ENCODE peak calls at places on chromosome 13, in four cellular contexts. One of them, this sample, is unnamed.

GRCh38 chr13:62294210-62294609 is 878.6 kb upstream of the PCDH20 start:
- DNase-seq in GM12878: no peak
- DNase-seq in K562: no peak
- DNase-seq in HepG2: no peak
- DNase-seq in this sample: no peak

GRCh38 chr13:30421093-30422055 is 919 bp upstream of the UBE2L5 start:
- DNase-seq in GM12878: no peak
- DNase-seq in K562: peak
- DNase-seq in HepG2: no peak
- DNase-seq in this sample: peak

GRCh38 chr13:59088716-59089115 is 1075.0 kb downstream of the DIAPH3 start:
- DNase-seq in GM12878: no peak
- DNase-seq in K562: no peak
- DNase-seq in HepG2: no peak
- DNase-seq in this sample: no peak

GRCh38 chr13:19695829-19696228 is 62.4 kb downstream of the MPHOSPH8 start:
- DNase-seq in GM12878: no peak
- DNase-seq in K562: no peak
- DNase-seq in HepG2: no peak
- DNase-seq in this sample: no peak

GRCh38 chr13:49652691-49653305 is 24.5 kb downstream of the ARL11 start:
- DNase-seq in GM12878: no peak
- DNase-seq in K562: peak
- DNase-seq in HepG2: peak
- DNase-seq in this sample: peak

GRCh38 chr13:99542788-99543406 is 41.6 kb downstream of the TM9SF2 start:
- DNase-seq in GM12878: peak
- DNase-seq in K562: no peak
- DNase-seq in HepG2: no peak
- DNase-seq in this sample: no peak

GRCh38 chr13:82010780-82011179 is 1669.9 kb upstream of the SPRY2 start:
- DNase-seq in GM12878: no peak
- DNase-seq in K562: no peak
- DNase-seq in HepG2: no peak
- DNase-seq in this sample: no peak

GRCh38 chr13:89988206-89988605 is 1359.3 kb upstream of the MIR17HG start:
- DNase-seq in GM12878: no peak
- DNase-seq in K562: no peak
- DNase-seq in HepG2: no peak
- DNase-seq in this sample: no peak

GRCh38 chr13:23161176-23161825 is 19.5 kb upstream of the SGCG start:
- DNase-seq in GM12878: no peak
- DNase-seq in K562: no peak
- DNase-seq in HepG2: no peak
- DNase-seq in this sample: no peak

GRCh38 chr13:26021956-26022355 is 29.9 kb downstream of the SHISA2 start:
- DNase-seq in GM12878: no peak
- DNase-seq in K562: no peak
- DNase-seq in HepG2: no peak
- DNase-seq in this sample: no peak

GRCh38 chr13:97108535-97108910 is 113.6 kb upstream of the MBNL2 start:
- DNase-seq in GM12878: no peak
- DNase-seq in K562: no peak
- DNase-seq in HepG2: no peak
- DNase-seq in this sample: no peak

GRCh38 chr13:105665284-105665683 is 870.2 kb downstream of the EFNB2 start:
- DNase-seq in GM12878: no peak
- DNase-seq in K562: no peak
- DNase-seq in HepG2: no peak
- DNase-seq in this sample: no peak

GRCh38 chr13:113597386-113598080 is 13.0 kb downstream of the TFDP1 start:
- DNase-seq in GM12878: no peak
- DNase-seq in K562: no peak
- DNase-seq in HepG2: no peak
- DNase-seq in this sample: no peak

GRCh38 chr13:112737329-112737728 is 47.5 kb downstream of the ATP11A start:
- DNase-seq in GM12878: no peak
- DNase-seq in K562: no peak
- DNase-seq in HepG2: no peak
- DNase-seq in this sample: no peak

GRCh38 chr13:113448885-113449692 is 4.2 kb downstream of the ADPRHL1 start:
- DNase-seq in GM12878: peak
- DNase-seq in K562: peak
- DNase-seq in HepG2: peak
- DNase-seq in this sample: peak

GRCh38 chr13:44364601-44365000 is 9.0 kb upstream of the SERP2 start:
- DNase-seq in GM12878: no peak
- DNase-seq in K562: no peak
- DNase-seq in HepG2: peak
- DNase-seq in this sample: no peak

GRCh38 chr13:73065665-73066350 is 7.0 kb downstream of the KLF5 start:
- DNase-seq in GM12878: no peak
- DNase-seq in K562: no peak
- DNase-seq in HepG2: no peak
- DNase-seq in this sample: no peak

GRCh38 chr13:37068962-37069361 is 9.5 kb upstream of the SUPT20H start:
- DNase-seq in GM12878: no peak
- DNase-seq in K562: no peak
- DNase-seq in HepG2: no peak
- DNase-seq in this sample: no peak

GRCh38 chr13:59356607-59357006 is 807.1 kb downstream of the DIAPH3 start:
- DNase-seq in GM12878: no peak
- DNase-seq in K562: no peak
- DNase-seq in HepG2: no peak
- DNase-seq in this sample: no peak

GRCh38 chr13:100363874-100364273 is 224.7 kb downstream of the GGACT start:
- DNase-seq in GM12878: no peak
- DNase-seq in K562: no peak
- DNase-seq in HepG2: no peak
- DNase-seq in this sample: no peak

GRCh38 chr13:31598990-31599389 is 140.3 kb upstream of the RXFP2 start:
- DNase-seq in GM12878: no peak
- DNase-seq in K562: no peak
- DNase-seq in HepG2: no peak
- DNase-seq in this sample: no peak

GRCh38 chr13:80339578-80339840 is 1.4 kb downstream of the SPRY2 start:
- DNase-seq in GM12878: no peak
- DNase-seq in K562: peak
- DNase-seq in HepG2: no peak
- DNase-seq in this sample: peak

GRCh38 chr13:57813641-57814040 is 182.1 kb downstream of the PCDH17 start:
- DNase-seq in GM12878: no peak
- DNase-seq in K562: no peak
- DNase-seq in HepG2: no peak
- DNase-seq in this sample: no peak

GRCh38 chr13:30125422-30126073 is 181.8 kb downstream of the KATNAL1 start:
- DNase-seq in GM12878: no peak
- DNase-seq in K562: no peak
- DNase-seq in HepG2: peak
- DNase-seq in this sample: no peak

GRCh38 chr13:98216135-98216565 is 39.1 kb upstream of the RNF113B start:
- DNase-seq in GM12878: no peak
- DNase-seq in K562: no peak
- DNase-seq in HepG2: no peak
- DNase-seq in this sample: peak
- TF ChIP-seq BHLHE40 in GM12878: no peak
- TF ChIP-seq BHLHE40 in K562: no peak
- TF ChIP-seq BHLHE40 in HepG2: no peak
- TF ChIP-seq BHLHE40 in this sample: no peak

DNA sequence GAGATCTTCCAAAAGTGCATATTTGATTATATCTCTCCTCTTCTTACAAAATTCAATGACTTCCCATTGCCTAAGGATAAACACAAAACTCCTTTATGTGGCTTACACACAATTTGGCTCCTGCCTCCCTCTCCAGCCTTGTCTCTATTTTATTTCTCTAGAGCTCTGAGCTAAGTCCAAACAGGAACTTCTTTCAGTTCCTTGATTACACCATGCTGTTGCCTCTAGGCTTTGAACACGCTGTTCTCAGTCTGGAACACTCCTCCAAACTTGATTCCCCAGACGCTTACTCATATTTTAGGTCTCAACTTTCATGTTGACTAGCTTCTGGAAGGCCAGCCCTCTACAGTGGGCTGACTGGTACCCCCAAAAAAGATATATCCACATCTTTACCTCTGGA is 258.5 kb downstream of the COG6 start:
- DNase-seq in GM12878: no peak
- DNase-seq in K562: no peak
- DNase-seq in HepG2: no peak
- DNase-seq in this sample: no peak
- TF ChIP-seq TARDBP in GM12878: no peak
- TF ChIP-seq TARDBP in K562: no peak
- TF ChIP-seq TARDBP in HepG2: no peak
- TF ChIP-seq TARDBP in this sample: no peak

GRCh38 chr13:110132178-110132975 is 174.6 kb downstream of the COL4A1 start:
- DNase-seq in GM12878: no peak
- DNase-seq in K562: no peak
- DNase-seq in HepG2: no peak
- DNase-seq in this sample: no peak

GRCh38 chr13:110135977-110136597 is 170.9 kb downstream of the COL4A1 start:
- DNase-seq in GM12878: no peak
- DNase-seq in K562: no peak
- DNase-seq in HepG2: no peak
- DNase-seq in this sample: no peak

GRCh38 chr13:110131424-110131823 is 175.5 kb downstream of the COL4A1 start:
- DNase-seq in GM12878: no peak
- DNase-seq in K562: no peak
- DNase-seq in HepG2: no peak
- DNase-seq in this sample: no peak

GRCh38 chr13:110134801-110135200 is 172.2 kb downstream of the COL4A1 start:
- DNase-seq in GM12878: no peak
- DNase-seq in K562: no peak
- DNase-seq in HepG2: no peak
- DNase-seq in this sample: no peak

DNA sequence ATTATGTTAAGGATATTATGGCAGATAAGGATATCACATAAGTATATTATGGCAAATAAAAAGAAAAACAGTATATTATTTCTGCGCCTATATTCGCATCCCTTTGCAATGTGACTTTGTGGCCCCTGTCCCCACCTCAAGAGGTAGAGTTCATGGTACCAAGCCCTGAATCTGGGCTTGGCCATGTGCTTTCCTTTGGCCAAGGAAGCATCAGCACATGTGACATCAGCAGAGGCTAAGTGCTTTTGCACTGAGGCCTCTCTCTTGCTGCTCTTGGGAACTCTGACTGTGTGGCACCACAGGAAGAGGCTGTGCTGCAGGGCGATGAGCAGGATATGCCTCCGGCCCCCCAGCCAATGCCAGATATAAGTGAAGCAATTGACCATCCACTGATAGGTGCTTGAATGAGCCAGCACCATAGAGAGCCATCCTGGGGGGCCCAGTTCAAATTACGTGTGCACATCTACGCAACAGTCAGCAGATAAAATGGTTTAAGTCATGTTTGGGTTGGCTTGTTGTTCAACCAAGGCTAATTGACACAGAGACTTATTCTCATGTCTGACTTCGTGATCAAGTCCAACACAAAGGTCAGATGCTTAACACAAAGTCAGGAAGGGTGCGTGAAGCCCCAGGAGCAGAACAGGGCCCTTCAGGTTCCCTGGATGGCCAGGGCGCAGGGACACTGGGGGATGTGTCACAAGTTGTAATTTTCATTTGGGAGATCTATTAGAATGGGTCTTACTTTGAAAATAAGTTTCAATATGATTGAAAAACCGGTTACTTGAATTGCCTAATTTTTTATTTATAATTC is 173.3 kb downstream of the COL4A1 start:
- DNase-seq in GM12878: no peak
- DNase-seq in K562: no peak
- DNase-seq in HepG2: no peak
- DNase-seq in this sample: no peak
- TF ChIP-seq BHLHE40 in GM12878: no peak
- TF ChIP-seq BHLHE40 in K562: no peak
- TF ChIP-seq BHLHE40 in HepG2: no peak
- TF ChIP-seq BHLHE40 in this sample: no peak

GRCh38 chr13:65940720-65941119 is 1289.4 kb downstream of the PCDH9 start:
- DNase-seq in GM12878: no peak
- DNase-seq in K562: no peak
- DNase-seq in HepG2: no peak
- DNase-seq in this sample: no peak
- TF ChIP-seq TARDBP in GM12878: no peak
- TF ChIP-seq TARDBP in K562: no peak
- TF ChIP-seq TARDBP in HepG2: no peak
- TF ChIP-seq TARDBP in this sample: no peak